ENCODE peak calls at places on chromosomes 7 and 10, in nine cellular contexts. One of them, this sample, is unnamed.

GRCh38 chr7:156609010-156609877 is 31.3 kb upstream of the RNF32 start:
- DNase-seq in tibial artery: no peak
- DNase-seq in T-helper 1 cell: no peak
- DNase-seq in LoVo: peak
- DNase-seq in mesothelial cell of epicardium: no peak
- DNase-seq in HL-60: no peak
- DNase-seq in cardiac muscle cell: no peak
- DNase-seq in brain microvascular endothelial cell: no peak
- DNase-seq in NCI-H748 treated with DMSO at 0.1 percent for 48 hours: no peak
- DNase-seq in this sample: peak

GRCh38 chr7:85890244-85890811 is 703.5 kb upstream of the SEMA3D start:
- DNase-seq in tibial artery: no peak
- DNase-seq in T-helper 1 cell: no peak
- DNase-seq in LoVo: peak
- DNase-seq in mesothelial cell of epicardium: no peak
- DNase-seq in HL-60: no peak
- DNase-seq in cardiac muscle cell: peak
- DNase-seq in brain microvascular endothelial cell: no peak
- DNase-seq in NCI-H748 treated with DMSO at 0.1 percent for 48 hours: peak
- DNase-seq in this sample: peak

GRCh38 chr7:52017802-52018679 is 701.4 kb upstream of the COBL start:
- DNase-seq in tibial artery: no peak
- DNase-seq in T-helper 1 cell: no peak
- DNase-seq in LoVo: peak
- DNase-seq in mesothelial cell of epicardium: no peak
- DNase-seq in HL-60: peak
- DNase-seq in cardiac muscle cell: peak
- DNase-seq in brain microvascular endothelial cell: no peak
- DNase-seq in NCI-H748 treated with DMSO at 0.1 percent for 48 hours: peak
- DNase-seq in this sample: peak

GRCh38 chr7:4745971-4746919 is 29.2 kb upstream of the AP5Z1 start:
- DNase-seq in tibial artery: no peak
- DNase-seq in T-helper 1 cell: no peak
- DNase-seq in LoVo: peak
- DNase-seq in mesothelial cell of epicardium: no peak
- DNase-seq in HL-60: peak
- DNase-seq in cardiac muscle cell: no peak
- DNase-seq in brain microvascular endothelial cell: peak
- DNase-seq in NCI-H748 treated with DMSO at 0.1 percent for 48 hours: no peak
- DNase-seq in this sample: peak

GRCh38 chr7:141537906-141538305 is 13.3 kb upstream of the AGK start:
- DNase-seq in tibial artery: no peak
- DNase-seq in T-helper 1 cell: no peak
- DNase-seq in LoVo: no peak
- DNase-seq in mesothelial cell of epicardium: no peak
- DNase-seq in HL-60: no peak
- DNase-seq in cardiac muscle cell: no peak
- DNase-seq in brain microvascular endothelial cell: no peak
- DNase-seq in NCI-H748 treated with DMSO at 0.1 percent for 48 hours: no peak
- DNase-seq in this sample: no peak

GRCh38 chr7:2109936-2110585 is 122.7 kb downstream of the MAD1L1 start:
- DNase-seq in tibial artery: no peak
- DNase-seq in T-helper 1 cell: no peak
- DNase-seq in LoVo: peak
- DNase-seq in mesothelial cell of epicardium: no peak
- DNase-seq in HL-60: peak
- DNase-seq in cardiac muscle cell: no peak
- DNase-seq in brain microvascular endothelial cell: peak
- DNase-seq in NCI-H748 treated with DMSO at 0.1 percent for 48 hours: no peak
- DNase-seq in this sample: peak

GRCh38 chr7:149181136-149181790 is 14.1 kb upstream of the ZNF282 start:
- DNase-seq in tibial artery: no peak
- DNase-seq in T-helper 1 cell: no peak
- DNase-seq in LoVo: no peak
- DNase-seq in mesothelial cell of epicardium: no peak
- DNase-seq in HL-60: no peak
- DNase-seq in cardiac muscle cell: no peak
- DNase-seq in brain microvascular endothelial cell: no peak
- DNase-seq in NCI-H748 treated with DMSO at 0.1 percent for 48 hours: no peak
- DNase-seq in this sample: no peak

GRCh38 chr10:127145173-127145572 is 51.2 kb downstream of the INSYN2A start:
- DNase-seq in tibial artery: no peak
- DNase-seq in T-helper 1 cell: no peak
- DNase-seq in LoVo: no peak
- DNase-seq in mesothelial cell of epicardium: no peak
- DNase-seq in HL-60: no peak
- DNase-seq in cardiac muscle cell: no peak
- DNase-seq in brain microvascular endothelial cell: peak
- DNase-seq in NCI-H748 treated with DMSO at 0.1 percent for 48 hours: no peak
- DNase-seq in this sample: peak

GRCh38 chr7:123939784-123940183 is 14.7 kb downstream of the SPAM1 start:
- DNase-seq in tibial artery: no peak
- DNase-seq in T-helper 1 cell: no peak
- DNase-seq in LoVo: no peak
- DNase-seq in mesothelial cell of epicardium: no peak
- DNase-seq in HL-60: no peak
- DNase-seq in cardiac muscle cell: no peak
- DNase-seq in brain microvascular endothelial cell: no peak
- DNase-seq in NCI-H748 treated with DMSO at 0.1 percent for 48 hours: peak
- DNase-seq in this sample: no peak

GRCh38 chr7:112500619-112501018 is 19.8 kb downstream of the LSMEM1 start:
- DNase-seq in tibial artery: no peak
- DNase-seq in T-helper 1 cell: no peak
- DNase-seq in LoVo: no peak
- DNase-seq in mesothelial cell of epicardium: no peak
- DNase-seq in HL-60: no peak
- DNase-seq in cardiac muscle cell: no peak
- DNase-seq in brain microvascular endothelial cell: no peak
- DNase-seq in NCI-H748 treated with DMSO at 0.1 percent for 48 hours: no peak
- DNase-seq in this sample: no peak

GRCh38 chr10:29621161-29621560 is 13.6 kb downstream of the SVIL start:
- DNase-seq in tibial artery: peak
- DNase-seq in T-helper 1 cell: no peak
- DNase-seq in LoVo: no peak
- DNase-seq in mesothelial cell of epicardium: no peak
- DNase-seq in HL-60: no peak
- DNase-seq in cardiac muscle cell: no peak
- DNase-seq in brain microvascular endothelial cell: peak
- DNase-seq in NCI-H748 treated with DMSO at 0.1 percent for 48 hours: no peak
- DNase-seq in this sample: no peak

GRCh38 chr7:157876469-157877285 is 539.9 kb downstream of the DNAJB6 start:
- DNase-seq in tibial artery: no peak
- DNase-seq in T-helper 1 cell: no peak
- DNase-seq in LoVo: no peak
- DNase-seq in mesothelial cell of epicardium: no peak
- DNase-seq in HL-60: no peak
- DNase-seq in cardiac muscle cell: no peak
- DNase-seq in brain microvascular endothelial cell: no peak
- DNase-seq in NCI-H748 treated with DMSO at 0.1 percent for 48 hours: no peak
- DNase-seq in this sample: no peak

GRCh38 chr7:499853-500485 is 19.7 kb downstream of the PDGFA start:
- DNase-seq in tibial artery: peak
- DNase-seq in T-helper 1 cell: no peak
- DNase-seq in LoVo: no peak
- DNase-seq in mesothelial cell of epicardium: no peak
- DNase-seq in HL-60: no peak
- DNase-seq in cardiac muscle cell: no peak
- DNase-seq in brain microvascular endothelial cell: no peak
- DNase-seq in NCI-H748 treated with DMSO at 0.1 percent for 48 hours: no peak
- DNase-seq in this sample: no peak

GRCh38 chr7:45084901-45085618 is 3.7 kb downstream of the NACAD start:
- DNase-seq in tibial artery: no peak
- DNase-seq in T-helper 1 cell: no peak
- DNase-seq in LoVo: no peak
- DNase-seq in mesothelial cell of epicardium: no peak
- DNase-seq in HL-60: no peak
- DNase-seq in cardiac muscle cell: no peak
- DNase-seq in brain microvascular endothelial cell: no peak
- DNase-seq in NCI-H748 treated with DMSO at 0.1 percent for 48 hours: no peak
- DNase-seq in this sample: no peak

GRCh38 chr7:18508441-18509427 is 13.2 kb downstream of the HDAC9 start:
- DNase-seq in tibial artery: no peak
- DNase-seq in T-helper 1 cell: no peak
- DNase-seq in LoVo: peak
- DNase-seq in mesothelial cell of epicardium: no peak
- DNase-seq in HL-60: no peak
- DNase-seq in cardiac muscle cell: peak
- DNase-seq in brain microvascular endothelial cell: peak
- DNase-seq in NCI-H748 treated with DMSO at 0.1 percent for 48 hours: no peak
- DNase-seq in this sample: peak

GRCh38 chr10:14389981-14390590 is 59.4 kb upstream of the FRMD4A start:
- DNase-seq in tibial artery: no peak
- DNase-seq in T-helper 1 cell: no peak
- DNase-seq in LoVo: no peak
- DNase-seq in mesothelial cell of epicardium: no peak
- DNase-seq in HL-60: no peak
- DNase-seq in cardiac muscle cell: no peak
- DNase-seq in brain microvascular endothelial cell: no peak
- DNase-seq in NCI-H748 treated with DMSO at 0.1 percent for 48 hours: no peak
- DNase-seq in this sample: no peak

GRCh38 chr7:1534330-1535099 is 4.0 kb downstream of the MAFK start:
- DNase-seq in tibial artery: peak
- DNase-seq in T-helper 1 cell: no peak
- DNase-seq in LoVo: no peak
- DNase-seq in mesothelial cell of epicardium: no peak
- DNase-seq in HL-60: no peak
- DNase-seq in cardiac muscle cell: no peak
- DNase-seq in brain microvascular endothelial cell: no peak
- DNase-seq in NCI-H748 treated with DMSO at 0.1 percent for 48 hours: no peak
- DNase-seq in this sample: no peak

GRCh38 chr10:27998178-27998953 is 513 bp downstream of the ODAD2 start:
- DNase-seq in tibial artery: no peak
- DNase-seq in T-helper 1 cell: peak
- DNase-seq in LoVo: no peak
- DNase-seq in mesothelial cell of epicardium: peak
- DNase-seq in HL-60: no peak
- DNase-seq in cardiac muscle cell: peak
- DNase-seq in brain microvascular endothelial cell: peak
- DNase-seq in NCI-H748 treated with DMSO at 0.1 percent for 48 hours: no peak
- DNase-seq in this sample: no peak

GRCh38 chr7:79502151-79502550 is 48.7 kb upstream of the MAGI2 start:
- DNase-seq in tibial artery: no peak
- DNase-seq in T-helper 1 cell: no peak
- DNase-seq in LoVo: no peak
- DNase-seq in mesothelial cell of epicardium: no peak
- DNase-seq in HL-60: no peak
- DNase-seq in cardiac muscle cell: no peak
- DNase-seq in brain microvascular endothelial cell: no peak
- DNase-seq in NCI-H748 treated with DMSO at 0.1 percent for 48 hours: no peak
- DNase-seq in this sample: no peak

GRCh38 chr10:122044713-122045112 is 55.8 kb downstream of the TACC2 start:
- DNase-seq in tibial artery: peak
- DNase-seq in T-helper 1 cell: no peak
- DNase-seq in LoVo: no peak
- DNase-seq in mesothelial cell of epicardium: no peak
- DNase-seq in HL-60: no peak
- DNase-seq in cardiac muscle cell: peak
- DNase-seq in brain microvascular endothelial cell: peak
- DNase-seq in NCI-H748 treated with DMSO at 0.1 percent for 48 hours: no peak
- DNase-seq in this sample: no peak

GRCh38 chr7:27129729-27130539 is 623 bp downstream of the HOXA4 start:
- DNase-seq in tibial artery: no peak
- DNase-seq in T-helper 1 cell: no peak
- DNase-seq in LoVo: peak
- DNase-seq in mesothelial cell of epicardium: peak
- DNase-seq in HL-60: no peak
- DNase-seq in cardiac muscle cell: no peak
- DNase-seq in brain microvascular endothelial cell: no peak
- DNase-seq in NCI-H748 treated with DMSO at 0.1 percent for 48 hours: peak
- DNase-seq in this sample: peak

GRCh38 chr10:9289811-9290210 is 1235.3 kb downstream of the GATA3 start:
- DNase-seq in tibial artery: no peak
- DNase-seq in T-helper 1 cell: no peak
- DNase-seq in LoVo: no peak
- DNase-seq in mesothelial cell of epicardium: no peak
- DNase-seq in HL-60: no peak
- DNase-seq in cardiac muscle cell: no peak
- DNase-seq in brain microvascular endothelial cell: no peak
- DNase-seq in NCI-H748 treated with DMSO at 0.1 percent for 48 hours: no peak
- DNase-seq in this sample: no peak

GRCh38 chr7:122770943-122771342 is 68.2 kb upstream of the RNF148 start:
- DNase-seq in tibial artery: no peak
- DNase-seq in T-helper 1 cell: no peak
- DNase-seq in LoVo: no peak
- DNase-seq in mesothelial cell of epicardium: no peak
- DNase-seq in HL-60: no peak
- DNase-seq in cardiac muscle cell: no peak
- DNase-seq in brain microvascular endothelial cell: no peak
- DNase-seq in NCI-H748 treated with DMSO at 0.1 percent for 48 hours: no peak
- DNase-seq in this sample: no peak

GRCh38 chr10:132402781-132403241 is 5.8 kb downstream of the PWWP2B start:
- DNase-seq in tibial artery: no peak
- DNase-seq in T-helper 1 cell: no peak
- DNase-seq in LoVo: no peak
- DNase-seq in mesothelial cell of epicardium: no peak
- DNase-seq in HL-60: no peak
- DNase-seq in cardiac muscle cell: no peak
- DNase-seq in brain microvascular endothelial cell: no peak
- DNase-seq in NCI-H748 treated with DMSO at 0.1 percent for 48 hours: no peak
- DNase-seq in this sample: no peak

GRCh38 chr7:92781117-92781720 is 55.2 kb downstream of the CDK6 start:
- DNase-seq in tibial artery: no peak
- DNase-seq in T-helper 1 cell: no peak
- DNase-seq in LoVo: no peak
- DNase-seq in mesothelial cell of epicardium: no peak
- DNase-seq in HL-60: peak
- DNase-seq in cardiac muscle cell: no peak
- DNase-seq in brain microvascular endothelial cell: no peak
- DNase-seq in NCI-H748 treated with DMSO at 0.1 percent for 48 hours: peak
- DNase-seq in this sample: peak

GRCh38 chr7:98935811-98936210 is 57.5 kb downstream of the TRRAP start:
- DNase-seq in tibial artery: no peak
- DNase-seq in T-helper 1 cell: no peak
- DNase-seq in LoVo: no peak
- DNase-seq in mesothelial cell of epicardium: no peak
- DNase-seq in HL-60: no peak
- DNase-seq in cardiac muscle cell: no peak
- DNase-seq in brain microvascular endothelial cell: no peak
- DNase-seq in NCI-H748 treated with DMSO at 0.1 percent for 48 hours: no peak
- DNase-seq in this sample: peak

GRCh38 chr7:111074071-111074771 is 16.7 kb upstream of the LRRN3 start:
- DNase-seq in tibial artery: no peak
- DNase-seq in T-helper 1 cell: no peak
- DNase-seq in LoVo: no peak
- DNase-seq in mesothelial cell of epicardium: no peak
- DNase-seq in HL-60: no peak
- DNase-seq in cardiac muscle cell: no peak
- DNase-seq in brain microvascular endothelial cell: no peak
- DNase-seq in NCI-H748 treated with DMSO at 0.1 percent for 48 hours: no peak
- DNase-seq in this sample: peak

GRCh38 chr10:124089859-124090258 is 3.5 kb downstream of the CHST15 start:
- DNase-seq in tibial artery: no peak
- DNase-seq in T-helper 1 cell: no peak
- DNase-seq in LoVo: no peak
- DNase-seq in mesothelial cell of epicardium: no peak
- DNase-seq in HL-60: no peak
- DNase-seq in cardiac muscle cell: no peak
- DNase-seq in brain microvascular endothelial cell: no peak
- DNase-seq in NCI-H748 treated with DMSO at 0.1 percent for 48 hours: no peak
- DNase-seq in this sample: no peak

GRCh38 chr7:3437467-3437866 is 136.4 kb downstream of the SDK1 start:
- DNase-seq in tibial artery: no peak
- DNase-seq in T-helper 1 cell: no peak
- DNase-seq in LoVo: no peak
- DNase-seq in mesothelial cell of epicardium: no peak
- DNase-seq in HL-60: no peak
- DNase-seq in cardiac muscle cell: peak
- DNase-seq in brain microvascular endothelial cell: no peak
- DNase-seq in NCI-H748 treated with DMSO at 0.1 percent for 48 hours: no peak
- DNase-seq in this sample: no peak

GRCh38 chr10:79019441-79019840 is 49.3 kb upstream of the ZMIZ1 start:
- DNase-seq in tibial artery: peak
- DNase-seq in T-helper 1 cell: no peak
- DNase-seq in LoVo: no peak
- DNase-seq in mesothelial cell of epicardium: no peak
- DNase-seq in HL-60: no peak
- DNase-seq in cardiac muscle cell: no peak
- DNase-seq in brain microvascular endothelial cell: no peak
- DNase-seq in NCI-H748 treated with DMSO at 0.1 percent for 48 hours: no peak
- DNase-seq in this sample: no peak

GRCh38 chr10:113666682-113667252 is 2.9 kb upstream of the NRAP start:
- DNase-seq in tibial artery: no peak
- DNase-seq in T-helper 1 cell: no peak
- DNase-seq in LoVo: no peak
- DNase-seq in mesothelial cell of epicardium: no peak
- DNase-seq in HL-60: no peak
- DNase-seq in cardiac muscle cell: no peak
- DNase-seq in brain microvascular endothelial cell: peak
- DNase-seq in NCI-H748 treated with DMSO at 0.1 percent for 48 hours: no peak
- DNase-seq in this sample: peak

This sample was measured in lung microvascular endothelial cell.